ENCODE peak calls at places on chromosomes 3 and 15, in five cellular contexts. One of them, this sample, is unnamed.

GRCh38 chr3:62252614-62253147 is 120.7 kb downstream of the FEZF2 start:
- DNase-seq in T-cell: no peak
- DNase-seq in activated T-cell treated with anti-CD3 and anti-CD28 coated beads for 24 hours: no peak
- DNase-seq in MCF 10A: no peak
- DNase-seq in GM20000: no peak
- DNase-seq in this sample: no peak

GRCh38 chr3:27584874-27585273 is 100.7 kb upstream of the SLC4A7 start:
- DNase-seq in T-cell: no peak
- DNase-seq in activated T-cell treated with anti-CD3 and anti-CD28 coated beads for 24 hours: no peak
- DNase-seq in MCF 10A: no peak
- DNase-seq in GM20000: no peak
- DNase-seq in this sample: no peak

GRCh38 chr3:161104561-161105551 is at the start of gene B3GALNT1:
- DNase-seq in T-cell: no peak
- DNase-seq in activated T-cell treated with anti-CD3 and anti-CD28 coated beads for 24 hours: peak
- DNase-seq in MCF 10A: peak
- DNase-seq in GM20000: peak
- DNase-seq in this sample: no peak

GRCh38 chr15:25790003-25790660 is 73.0 kb downstream of the ATP10A start:
- DNase-seq in T-cell: no peak
- DNase-seq in activated T-cell treated with anti-CD3 and anti-CD28 coated beads for 24 hours: peak
- DNase-seq in MCF 10A: no peak
- DNase-seq in GM20000: no peak
- DNase-seq in this sample: peak

GRCh38 chr3:53045784-53046170 is at the start of gene SFMBT1:
- DNase-seq in T-cell: peak
- DNase-seq in activated T-cell treated with anti-CD3 and anti-CD28 coated beads for 24 hours: peak
- DNase-seq in MCF 10A: peak
- DNase-seq in GM20000: peak
- DNase-seq in this sample: peak

GRCh38 chr3:178672263-178672662 is 136.0 kb downstream of the KCNMB2 start:
- DNase-seq in T-cell: no peak
- DNase-seq in activated T-cell treated with anti-CD3 and anti-CD28 coated beads for 24 hours: no peak
- DNase-seq in MCF 10A: peak
- DNase-seq in GM20000: no peak
- DNase-seq in this sample: no peak

GRCh38 chr15:73210630-73211029 is 158.1 kb downstream of the HCN4 start:
- DNase-seq in T-cell: no peak
- DNase-seq in activated T-cell treated with anti-CD3 and anti-CD28 coated beads for 24 hours: no peak
- DNase-seq in MCF 10A: no peak
- DNase-seq in GM20000: no peak
- DNase-seq in this sample: no peak

GRCh38 chr15:85795320-85795668 is 569 bp upstream of the KLHL25 start:
- DNase-seq in T-cell: no peak
- DNase-seq in activated T-cell treated with anti-CD3 and anti-CD28 coated beads for 24 hours: no peak
- DNase-seq in MCF 10A: no peak
- DNase-seq in GM20000: no peak
- DNase-seq in this sample: no peak

GRCh38 chr3:157130881-157131251 is 29.1 kb downstream of the CCNL1 start:
- DNase-seq in T-cell: no peak
- DNase-seq in activated T-cell treated with anti-CD3 and anti-CD28 coated beads for 24 hours: no peak
- DNase-seq in MCF 10A: no peak
- DNase-seq in GM20000: no peak
- DNase-seq in this sample: no peak

GRCh38 chr3:880371-880770 is 212.5 kb upstream of the CNTN6 start:
- DNase-seq in T-cell: no peak
- DNase-seq in activated T-cell treated with anti-CD3 and anti-CD28 coated beads for 24 hours: no peak
- DNase-seq in MCF 10A: no peak
- DNase-seq in GM20000: no peak
- DNase-seq in this sample: no peak

GRCh38 chr3:69560818-69561217 is 174.9 kb upstream of the FRMD4B start:
- DNase-seq in T-cell: no peak
- DNase-seq in activated T-cell treated with anti-CD3 and anti-CD28 coated beads for 24 hours: no peak
- DNase-seq in MCF 10A: no peak
- DNase-seq in GM20000: no peak
- DNase-seq in this sample: no peak

GRCh38 chr15:95812491-95812890 is 518.0 kb upstream of the NR2F2 start:
- DNase-seq in T-cell: no peak
- DNase-seq in activated T-cell treated with anti-CD3 and anti-CD28 coated beads for 24 hours: no peak
- DNase-seq in MCF 10A: peak
- DNase-seq in GM20000: no peak
- DNase-seq in this sample: no peak

GRCh38 chr3:58724376-58724775 is 57.8 kb upstream of the FAM3D start:
- DNase-seq in T-cell: no peak
- DNase-seq in activated T-cell treated with anti-CD3 and anti-CD28 coated beads for 24 hours: no peak
- DNase-seq in MCF 10A: no peak
- DNase-seq in GM20000: no peak
- DNase-seq in this sample: no peak

GRCh38 chr3:67515778-67516177 is 138.6 kb downstream of the SUCLG2 start:
- DNase-seq in T-cell: no peak
- DNase-seq in activated T-cell treated with anti-CD3 and anti-CD28 coated beads for 24 hours: no peak
- DNase-seq in MCF 10A: no peak
- DNase-seq in GM20000: no peak
- DNase-seq in this sample: no peak

GRCh38 chr15:70726753-70727152 is 36.6 kb downstream of the UACA start:
- DNase-seq in T-cell: no peak
- DNase-seq in activated T-cell treated with anti-CD3 and anti-CD28 coated beads for 24 hours: no peak
- DNase-seq in MCF 10A: no peak
- DNase-seq in GM20000: no peak
- DNase-seq in this sample: no peak

GRCh38 chr3:102235679-102236078 is 199.1 kb upstream of the ZPLD1 start:
- DNase-seq in T-cell: no peak
- DNase-seq in activated T-cell treated with anti-CD3 and anti-CD28 coated beads for 24 hours: no peak
- DNase-seq in MCF 10A: peak
- DNase-seq in GM20000: no peak
- DNase-seq in this sample: peak

GRCh38 chr3:129441782-129442181 is 1.8 kb downstream of the IFT122 start:
- DNase-seq in T-cell: no peak
- DNase-seq in activated T-cell treated with anti-CD3 and anti-CD28 coated beads for 24 hours: no peak
- DNase-seq in MCF 10A: peak
- DNase-seq in GM20000: no peak
- DNase-seq in this sample: no peak

GRCh38 chr3:110528305-110529121 is 543.1 kb upstream of the NECTIN3 start:
- DNase-seq in T-cell: no peak
- DNase-seq in activated T-cell treated with anti-CD3 and anti-CD28 coated beads for 24 hours: no peak
- DNase-seq in MCF 10A: no peak
- DNase-seq in GM20000: no peak
- DNase-seq in this sample: no peak

GRCh38 chr15:30962079-30962478 is 29.3 kb downstream of the MTMR10 start:
- DNase-seq in T-cell: no peak
- DNase-seq in activated T-cell treated with anti-CD3 and anti-CD28 coated beads for 24 hours: no peak
- DNase-seq in MCF 10A: peak
- DNase-seq in GM20000: no peak
- DNase-seq in this sample: no peak

GRCh38 chr15:58352026-58352929 is 79.5 kb upstream of the LIPC start:
- DNase-seq in T-cell: no peak
- DNase-seq in activated T-cell treated with anti-CD3 and anti-CD28 coated beads for 24 hours: no peak
- DNase-seq in MCF 10A: no peak
- DNase-seq in GM20000: no peak
- DNase-seq in this sample: no peak

GRCh38 chr15:34808016-34808415 is 12.7 kb upstream of the ACTC1 start:
- DNase-seq in T-cell: no peak
- DNase-seq in activated T-cell treated with anti-CD3 and anti-CD28 coated beads for 24 hours: no peak
- DNase-seq in MCF 10A: peak
- DNase-seq in GM20000: no peak
- DNase-seq in this sample: no peak

GRCh38 chr3:132360717-132361116 is 43.5 kb downstream of the ACP3 start:
- DNase-seq in T-cell: no peak
- DNase-seq in activated T-cell treated with anti-CD3 and anti-CD28 coated beads for 24 hours: no peak
- DNase-seq in MCF 10A: no peak
- DNase-seq in GM20000: no peak
- DNase-seq in this sample: no peak

GRCh38 chr3:124770341-124771082 is 40.3 kb downstream of the UMPS start:
- DNase-seq in T-cell: no peak
- DNase-seq in activated T-cell treated with anti-CD3 and anti-CD28 coated beads for 24 hours: no peak
- DNase-seq in MCF 10A: no peak
- DNase-seq in GM20000: no peak
- DNase-seq in this sample: no peak

GRCh38 chr15:77589839-77590238 is 42.9 kb downstream of the LINGO1 start:
- DNase-seq in T-cell: no peak
- DNase-seq in activated T-cell treated with anti-CD3 and anti-CD28 coated beads for 24 hours: no peak
- DNase-seq in MCF 10A: no peak
- DNase-seq in GM20000: no peak
- DNase-seq in this sample: no peak

GRCh38 chr15:28005004-28005527 is 94.0 kb downstream of the OCA2 start:
- DNase-seq in T-cell: no peak
- DNase-seq in activated T-cell treated with anti-CD3 and anti-CD28 coated beads for 24 hours: no peak
- DNase-seq in MCF 10A: no peak
- DNase-seq in GM20000: no peak
- DNase-seq in this sample: no peak

GRCh38 chr15:100559330-100559729 is 30.6 kb upstream of the CERS3 start:
- DNase-seq in T-cell: no peak
- DNase-seq in activated T-cell treated with anti-CD3 and anti-CD28 coated beads for 24 hours: no peak
- DNase-seq in MCF 10A: peak
- DNase-seq in GM20000: no peak
- DNase-seq in this sample: no peak

GRCh38 chr3:52533623-52534280 is at the start of gene NT5DC2:
- DNase-seq in T-cell: peak
- DNase-seq in activated T-cell treated with anti-CD3 and anti-CD28 coated beads for 24 hours: peak
- DNase-seq in MCF 10A: peak
- DNase-seq in GM20000: peak
- DNase-seq in this sample: peak

GRCh38 chr3:88003115-88003755 is 55.6 kb downstream of the CGGBP1 start:
- DNase-seq in T-cell: no peak
- DNase-seq in activated T-cell treated with anti-CD3 and anti-CD28 coated beads for 24 hours: no peak
- DNase-seq in MCF 10A: peak
- DNase-seq in GM20000: no peak
- DNase-seq in this sample: peak

GRCh38 chr3:13540332-13540995 is 8.5 kb upstream of the FBLN2 start:
- DNase-seq in T-cell: no peak
- DNase-seq in activated T-cell treated with anti-CD3 and anti-CD28 coated beads for 24 hours: no peak
- DNase-seq in MCF 10A: no peak
- DNase-seq in GM20000: no peak
- DNase-seq in this sample: no peak

GRCh38 chr3:195443391-195443989 is 670 bp upstream of the ACAP2 start:
- DNase-seq in T-cell: no peak
- DNase-seq in activated T-cell treated with anti-CD3 and anti-CD28 coated beads for 24 hours: no peak
- DNase-seq in MCF 10A: no peak
- DNase-seq in GM20000: no peak
- DNase-seq in this sample: peak

GRCh38 chr15:34753236-34753894 is 1.4 kb downstream of the GJD2 start:
- DNase-seq in T-cell: no peak
- DNase-seq in activated T-cell treated with anti-CD3 and anti-CD28 coated beads for 24 hours: no peak
- DNase-seq in MCF 10A: peak
- DNase-seq in GM20000: no peak
- DNase-seq in this sample: no peak

GRCh38 chr3:152719264-152719663 is 115.7 kb upstream of the P2RY1 start:
- DNase-seq in T-cell: no peak
- DNase-seq in activated T-cell treated with anti-CD3 and anti-CD28 coated beads for 24 hours: no peak
- DNase-seq in MCF 10A: peak
- DNase-seq in GM20000: no peak
- DNase-seq in this sample: no peak

GRCh38 chr3:137978328-137978727 is 31.6 kb upstream of the CLDN18 start:
- DNase-seq in T-cell: no peak
- DNase-seq in activated T-cell treated with anti-CD3 and anti-CD28 coated beads for 24 hours: no peak
- DNase-seq in MCF 10A: no peak
- DNase-seq in GM20000: no peak
- DNase-seq in this sample: no peak

GRCh38 chr3:33982269-33982798 is 183.9 kb downstream of the PDCD6IP start:
- DNase-seq in T-cell: no peak
- DNase-seq in activated T-cell treated with anti-CD3 and anti-CD28 coated beads for 24 hours: no peak
- DNase-seq in MCF 10A: no peak
- DNase-seq in GM20000: no peak
- DNase-seq in this sample: no peak

GRCh38 chr3:140711043-140711718 is 33.3 kb downstream of the TRIM42 start:
- DNase-seq in T-cell: no peak
- DNase-seq in activated T-cell treated with anti-CD3 and anti-CD28 coated beads for 24 hours: no peak
- DNase-seq in MCF 10A: no peak
- DNase-seq in GM20000: no peak
- DNase-seq in this sample: no peak

GRCh38 chr3:69881756-69882428 is 117.6 kb upstream of the SAMMSON start:
- DNase-seq in T-cell: no peak
- DNase-seq in activated T-cell treated with anti-CD3 and anti-CD28 coated beads for 24 hours: no peak
- DNase-seq in MCF 10A: no peak
- DNase-seq in GM20000: no peak
- DNase-seq in this sample: no peak